ENCODE peak calls at places on chromosome 9, in five cellular contexts. T is HCT116; F is activated naive CD4-positive, alpha-beta T cell; E is gastrocnemius medialis; R is heart left ventricle. M is an unnamed sample.

GRCh38 chr9:121156263-121156731 is 45.4 kb downstream of the RAB14 start:
- DNase-seq in T (no peak), F (no peak), E (no peak), R (no peak), M (peak; percentile 7)

GRCh38 chr9:90423661-90424193 is 218.9 kb downstream of the DIRAS2 start:
- DNase-seq in T (no peak), F (no peak), E (no peak), R (no peak), M (no peak)

GRCh38 chr9:36987409-36987808 is 46.7 kb downstream of the PAX5 start:
- DNase-seq in T (no peak), F (no peak), E (no peak), R (no peak), M (no peak)

GRCh38 chr9:113616116-113616515 is 152.6 kb downstream of the RGS3 start:
- DNase-seq in T (no peak), F (no peak), E (no peak), R (no peak), M (no peak)

GRCh38 chr9:36345103-36345846 is 54.8 kb downstream of the RNF38 start:
- DNase-seq in T (no peak), F (no peak), E (no peak), R (no peak), M (peak; percentile 51)

GRCh38 chr9:134632329-134632728 is 9.3 kb upstream of the COL5A1 start:
- DNase-seq in T (no peak), F (no peak), E (no peak), R (no peak), M (no peak)

GRCh38 chr9:107717608-107718314 is 228.2 kb upstream of the KLF4 start:
- DNase-seq in T (no peak), F (no peak), E (no peak), R (no peak), M (no peak)

GRCh38 chr9:129868571-129869486 is 33.6 kb downstream of the USP20 start:
- DNase-seq in T (no peak), F (peak; percentile 32), E (no peak), R (no peak), M (peak; percentile 32)

GRCh38 chr9:125147401-125147951 is 4.1 kb upstream of the SCAI start:
- DNase-seq in T (no peak), F (no peak), E (no peak), R (no peak), M (no peak)

GRCh38 chr9:132141948-132142594 is 19.8 kb upstream of the NTNG2 start:
- DNase-seq in T (no peak), F (no peak), E (no peak), R (no peak), M (no peak)

GRCh38 chr9:129569506-129570449 is 51.1 kb downstream of the C9orf50 start:
- DNase-seq in T (peak; percentile 81), F (no peak), E (no peak), R (no peak), M (no peak)

GRCh38 chr9:26670052-26670640 is 222.5 kb downstream of the CAAP1 start:
- DNase-seq in T (no peak), F (no peak), E (no peak), R (no peak), M (no peak)

GRCh38 chr9:31587176-31587575 is 797.3 kb upstream of the ACO1 start:
- DNase-seq in T (no peak), F (no peak), E (no peak), R (no peak), M (no peak)

GRCh38 chr9:69805962-69806633 is 14.5 kb upstream of the CFAP95 start:
- DNase-seq in T (no peak), F (no peak), E (no peak), R (peak; percentile 61), M (no peak)

GRCh38 chr9:131539223-131539923 is 6.0 kb upstream of the PRRT1B start:
- DNase-seq in T (no peak), F (no peak), E (no peak), R (no peak), M (no peak)